ENCODE peak calls at places on chromosomes 16 and 17, in seven cellular contexts. W is cardiac muscle cell; I is stimulated activated CD8-positive, alpha-beta memory T cell treated with anti-CD3 and anti-CD28 coated beads, Interleukin-7, amount 100 ng/mL, for 1 hour; O is IMR-90; V is activated naive CD8-positive, alpha-beta T cell treated with anti-CD3 and anti-CD28 coated beads, Interleukin-2, amount 50 U/mL, for 24 hours; T is PC-3; S is Kasumi-1. B is an unnamed sample.
A peak's percentile ranks its signal among the peaks of the same experiment; 100 is the strongest.

GRCh38 chr17:1055751-1056645 is 59.1 kb downstream of the TIMM22 start:
- DNase-seq in W (peak; percentile 66), I (no peak), O (peak; percentile 59), V (peak; percentile 54), T (peak; percentile 37), S (peak; percentile 22), B (peak; percentile 42)

GRCh38 chr17:79812206-79812968 is 15.5 kb upstream of the CBX8 start:
- DNase-seq in W (no peak), I (no peak), O (no peak), V (no peak), T (no peak), S (no peak), B (no peak)

GRCh38 chr17:17994271-17994670 is 21.6 kb downstream of the DRC3 start:
- DNase-seq in W (peak; percentile 41), I (no peak), O (no peak), V (peak; percentile 20), T (peak; percentile 35), S (peak; percentile 0), B (no peak)

GRCh38 chr17:65914784-65915342 is 277.1 kb downstream of the CEP112 start:
- DNase-seq in W (no peak), I (no peak), O (no peak), V (no peak), T (peak; percentile 31), S (no peak), B (no peak)

GRCh38 chr16:70778901-70779309 is 22.1 kb downstream of the VAC14 start:
- DNase-seq in W (peak; percentile 86), I (no peak), O (peak; percentile 92), V (no peak), T (peak; percentile 72), S (no peak), B (no peak)

GRCh38 chr17:63163158-63163520 is 197.1 kb downstream of the TANC2 start:
- DNase-seq in W (no peak), I (no peak), O (no peak), V (no peak), T (no peak), S (no peak), B (no peak)

GRCh38 chr16:88779406-88780099 is 5.5 kb downstream of the PIEZO1 start:
- DNase-seq in W (peak; percentile 57), I (no peak), O (no peak), V (no peak), T (no peak), S (no peak), B (no peak)

GRCh38 chr17:36592316-36592710 is 634 bp downstream of the DHRS11 start:
- DNase-seq in W (peak; percentile 15), I (no peak), O (no peak), V (peak; percentile 25), T (peak; percentile 22), S (no peak), B (no peak)

GRCh38 chr17:44979426-44980273 is 11.5 kb upstream of the C1QL1 start:
- DNase-seq in W (no peak), I (no peak), O (peak; percentile 82), V (no peak), T (no peak), S (no peak), B (no peak)